ENCODE peak calls at places on chromosomes 13 and 19, in nine cellular contexts. G is breast epithelium, X is cardiac muscle cell, R is adrenal gland, I is AG04450, V is H1, A is fibroblast of lung, S is tibial nerve, T is ovary. Z is an unnamed sample.

GRCh38 chr13:34349091-34349722 is 531.3 kb downstream of the RFC3 start:
- DNase-seq in G (peak; percentile 70), A (peak; percentile 95), S (peak; percentile 77), X (no peak), T (no peak), V (no peak), I (peak; percentile 80), R (peak; percentile 61), Z (peak; percentile 67)

GRCh38 chr13:108102771-108103170 is 112.6 kb downstream of the LIG4 start:
- DNase-seq in G (no peak), S (no peak), A (no peak), I (no peak), R (no peak), V (no peak), T (no peak), X (no peak), Z (no peak)

GRCh38 chr19:37920591-37921450 is 13.8 kb downstream of the SIPA1L3 start:
- DNase-seq in T (no peak), X (no peak), A (no peak), G (no peak), R (no peak), V (no peak), I (no peak), S (no peak), Z (no peak)

GRCh38 chr13:113454936-113455335 is 1.6 kb upstream of the ADPRHL1 start:
- DNase-seq in X (no peak), R (no peak), G (no peak), V (no peak), I (no peak), S (no peak), A (no peak), T (no peak), Z (no peak)

GRCh38 chr13:74134777-74135305 is 637 bp upstream of the KLF12 start:
- DNase-seq in I (no peak), S (no peak), V (no peak), A (no peak), G (peak; percentile 54), X (peak; percentile 71), T (peak; percentile 68), R (peak; percentile 36), Z (peak; percentile 21)

GRCh38 chr19:49854861-49855263 is 3.9 kb downstream of the PTOV1 start:
- DNase-seq in I (no peak), A (no peak), X (no peak), S (no peak), R (no peak), V (no peak), G (no peak), T (peak; percentile 52), Z (no peak)

GRCh38 chr13:109879338-109879737 is 93.0 kb upstream of the IRS2 start:
- DNase-seq in R (no peak), A (no peak), V (no peak), I (no peak), X (no peak), G (no peak), T (no peak), S (no peak), Z (no peak)

GRCh38 chr19:34260771-34261173 is 6.4 kb downstream of the GARRE1 start:
- DNase-seq in I (no peak), A (peak; percentile 36), R (no peak), G (no peak), X (peak; percentile 22), S (no peak), V (no peak), T (no peak), Z (no peak)

GRCh38 chr13:107043016-107043957 is 475.4 kb upstream of the ARGLU1 start:
- DNase-seq in A (no peak), I (no peak), T (no peak), X (no peak), S (no peak), V (no peak), G (no peak), R (no peak), Z (peak; percentile 37)

GRCh38 chr13:40231311-40231710 is 435.1 kb downstream of the FOXO1 start:
- DNase-seq in I (no peak), R (no peak), S (peak; percentile 59), G (no peak), T (no peak), A (no peak), X (no peak), V (no peak), Z (no peak)

GRCh38 chr13:28574617-28575142 is 79.8 kb upstream of the FLT1 start:
- DNase-seq in T (no peak), I (peak; percentile 94), S (no peak), V (no peak), R (peak; percentile 29), X (no peak), G (no peak), A (peak; percentile 91), Z (no peak)

GRCh38 chr13:114142640-114143490 is 10.4 kb upstream of the RASA3 start:
- DNase-seq in A (peak; percentile 63), T (no peak), G (no peak), S (no peak), V (no peak), X (no peak), R (no peak), I (no peak), Z (no peak)

GRCh38 chr19:5983367-5983955 is 5.5 kb upstream of the RANBP3 start:
- DNase-seq in T (no peak), V (no peak), R (no peak), A (peak; percentile 50), I (no peak), X (no peak), S (no peak), G (no peak), Z (no peak)

GRCh38 chr13:40522234-40522633 is 144.2 kb downstream of the FOXO1 start:
- DNase-seq in X (no peak), A (no peak), I (no peak), R (no peak), T (no peak), G (no peak), V (no peak), S (no peak), Z (no peak)

GRCh38 chr13:44108345-44108858 is 228.7 kb downstream of the LACC1 start:
- DNase-seq in G (peak; percentile 54), A (no peak), I (no peak), V (no peak), R (peak; percentile 28), X (no peak), T (no peak), S (no peak), Z (no peak)

GRCh38 chr19:10726268-10726667 is 8.4 kb downstream of the DNM2 start:
- DNase-seq in T (no peak), R (no peak), G (no peak), I (no peak), A (no peak), V (no peak), X (no peak), S (no peak), Z (peak; percentile 75)

GRCh38 chr13:33606692-33607091 is 211.3 kb upstream of the RFC3 start:
- DNase-seq in A (peak; percentile 20), X (peak; percentile 18), T (no peak), V (peak; percentile 23), S (no peak), I (no peak), R (no peak), G (no peak), Z (no peak)

GRCh38 chr13:21234537-21234936 is 58.1 kb downstream of the MRPL57 start:
- DNase-seq in T (no peak), V (no peak), R (no peak), G (no peak), S (no peak), X (no peak), A (no peak), I (no peak), Z (no peak)

GRCh38 chr19:41597600-41598041 is 21.7 kb downstream of the CEACAM21 start:
- DNase-seq in I (peak; percentile 18), V (no peak), X (peak; percentile 45), A (peak; percentile 67), T (peak; percentile 46), S (peak; percentile 81), G (peak; percentile 63), R (peak; percentile 56), Z (peak; percentile 88)
- H3K9me3 ChIP-seq in I (no peaks in the 10 kb centered on the region), V (peaks cover 33% of the 10 kb centered on the region), X (no peaks in the 10 kb centered on the region), A (no peaks in the 10 kb centered on the region), T (no peaks in the 10 kb centered on the region), S (no peaks in the 10 kb centered on the region), G (no peaks in the 10 kb centered on the region), R (no peaks in the 10 kb centered on the region), Z (no peaks in the 10 kb centered on the region)

GRCh38 chr13:19159761-19160420 is 21.7 kb downstream of the TUBA3C start:
- DNase-seq in X (no peak), G (no peak), V (no peak), T (no peak), I (no peak), A (no peak), S (no peak), R (no peak), Z (no peak)

GRCh38 chr13:19158006-19158405 is 23.6 kb downstream of the TUBA3C start:
- DNase-seq in G (no peak), I (no peak), S (no peak), T (no peak), V (no peak), R (no peak), X (no peak), A (no peak), Z (no peak)

GRCh38 chr13:19158526-19158925 is 23.1 kb downstream of the TUBA3C start:
- DNase-seq in G (no peak), S (no peak), T (no peak), I (no peak), R (no peak), A (no peak), X (no peak), V (no peak), Z (no peak)

GRCh38 chr13:19159181-19159580 is 22.4 kb downstream of the TUBA3C start:
- DNase-seq in X (no peak), A (no peak), S (no peak), T (no peak), G (no peak), R (no peak), V (no peak), I (no peak), Z (no peak)

DNA sequence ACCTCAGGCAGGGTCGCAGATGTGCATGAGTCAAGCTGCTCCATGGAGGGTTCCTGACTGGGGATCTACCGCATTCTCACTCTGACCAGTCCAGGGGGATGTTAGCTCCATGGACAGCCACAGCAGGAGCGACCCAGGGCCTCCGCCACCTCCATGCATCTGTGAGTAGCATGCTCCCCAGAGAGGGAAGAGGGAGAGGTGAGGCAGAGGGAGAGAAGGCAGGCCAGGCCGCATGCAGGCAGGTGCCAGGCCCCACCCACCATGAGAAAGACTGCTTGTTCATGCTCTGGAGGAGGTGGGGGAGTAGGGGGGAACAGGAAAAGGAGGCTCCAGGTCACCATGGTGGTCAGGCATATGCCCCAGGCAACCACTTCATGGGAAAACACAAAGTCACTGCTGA is 20.3 kb downstream of the TUBA3C start:
- DNase-seq in G (no peak), V (no peak), I (no peak), T (no peak), A (no peak), X (no peak), R (no peak), S (no peak), Z (no peak)
- H3K9me3 ChIP-seq in G (no peaks in the 10 kb centered on the region), V (peaks cover 90% of the 10 kb centered on the region), I (peaks cover 75% of the 10 kb centered on the region), T (no peaks in the 10 kb centered on the region), A (no peaks in the 10 kb centered on the region), X (no peaks in the 10 kb centered on the region), R (no peaks in the 10 kb centered on the region), S (no peaks in the 10 kb centered on the region), Z (no peaks in the 10 kb centered on the region)

GRCh38 chr19:52734340-52734892 is 428 bp downstream of the ZNF611 start:
- DNase-seq in S (no peak), A (no peak), G (no peak), V (no peak), R (no peak), T (peak; percentile 49), I (no peak), X (peak; percentile 34), Z (peak; percentile 18)
- H3K9me3 ChIP-seq in S (no peaks in the 10 kb centered on the region), A (no peaks in the 10 kb centered on the region), G (no peaks in the 10 kb centered on the region), V (no peaks in the 10 kb centered on the region), R (no peaks in the 10 kb centered on the region), T (no peaks in the 10 kb centered on the region), I (peaks cover 28% of the 10 kb centered on the region), X (no peaks in the 10 kb centered on the region), Z (no peaks in the 10 kb centered on the region)

GRCh38 chr13:98103531-98103930 is 39.4 kb upstream of the FARP1 start:
- DNase-seq in I (no peak), X (no peak), V (no peak), G (no peak), T (no peak), R (no peak), A (no peak), S (no peak), Z (no peak)
- H3K9me3 ChIP-seq in I (no peaks in the 10 kb centered on the region), X (no peaks in the 10 kb centered on the region), V (peaks cover 6% of the 10 kb centered on the region), G (no peaks in the 10 kb centered on the region), T (no peaks in the 10 kb centered on the region), R (no peaks in the 10 kb centered on the region), A (no peaks in the 10 kb centered on the region), S (no peaks in the 10 kb centered on the region), Z (no peaks in the 10 kb centered on the region)